ENCODE peak calls at places on chromosomes 12 and 14, in ten cellular contexts. U, T, N, R, K, H, G, F, X and M are unnamed samples.

GRCh38 chr12:56872366-56872765 is 61.8 kb downstream of the SDR9C7 start:
- DNase-seq in U (no peak), T (no peak), N (no peak), R (no peak), K (no peak), H (no peak), G (no peak), F (no peak), X (no peak), M (no peak)

GRCh38 chr14:91177073-91177796 is 63.4 kb downstream of the DGLUCY start:
- DNase-seq in U (peak), T (peak), N (peak), R (peak), K (no peak), H (no peak), G (peak), F (peak), X (peak), M (no peak)

GRCh38 chr14:89858084-89858483 is 96.4 kb downstream of the EFCAB11 start:
- DNase-seq in U (no peak), T (peak), N (no peak), R (no peak), K (no peak), H (no peak), G (no peak), F (no peak), X (peak), M (no peak)

GRCh38 chr14:84162658-84163057 is 1367.3 kb upstream of the FLRT2 start:
- DNase-seq in U (no peak), T (no peak), N (no peak), R (no peak), K (no peak), H (no peak), G (no peak), F (peak), X (no peak), M (no peak)

GRCh38 chr14:70804556-70805162 is 4.7 kb downstream of the MAP3K9 start:
- DNase-seq in U (no peak), T (no peak), N (no peak), R (no peak), K (no peak), H (no peak), G (no peak), F (no peak), X (no peak), M (no peak)

GRCh38 chr14:49768301-49769121 is 558 bp downstream of the KLHDC2 start:
- DNase-seq in U (peak), T (peak), N (peak), R (peak), K (peak), H (peak), G (peak), F (peak), X (peak), M (peak)

GRCh38 chr14:70358631-70359030 is 852 bp downstream of the COX16 start:
- DNase-seq in U (no peak), T (peak), N (no peak), R (no peak), K (no peak), H (no peak), G (no peak), F (no peak), X (peak), M (no peak)

GRCh38 chr14:20515846-20516245 is 10.5 kb downstream of the RNASE10 start:
- DNase-seq in U (no peak), T (peak), N (no peak), R (no peak), K (no peak), H (no peak), G (no peak), F (no peak), X (peak), M (no peak)

GRCh38 chr14:61673305-61673704 is 22.0 kb upstream of the HIF1A start:
- DNase-seq in U (no peak), T (no peak), N (no peak), R (no peak), K (no peak), H (no peak), G (no peak), F (no peak), X (peak), M (no peak)

GRCh38 chr12:13079440-13079906 is 24.0 kb downstream of the GSG1 start:
- DNase-seq in U (no peak), T (no peak), N (no peak), R (no peak), K (no peak), H (no peak), G (no peak), F (peak), X (no peak), M (no peak)

GRCh38 chr12:113239811-113240331 is 18.6 kb downstream of the TPCN1 start:
- DNase-seq in U (no peak), T (no peak), N (no peak), R (no peak), K (no peak), H (peak), G (no peak), F (no peak), X (no peak), M (no peak)

GRCh38 chr12:89391726-89392336 is 39.5 kb upstream of the DUSP6 start:
- DNase-seq in U (no peak), T (no peak), N (no peak), R (no peak), K (no peak), H (no peak), G (no peak), F (no peak), X (no peak), M (no peak)

GRCh38 chr14:90553298-90553920 is 156.6 kb downstream of the CALM1 start:
- DNase-seq in U (no peak), T (no peak), N (no peak), R (no peak), K (no peak), H (no peak), G (no peak), F (no peak), X (no peak), M (no peak)

GRCh38 chr12:68420225-68421008 is 88.3 kb upstream of the MDM1 start:
- DNase-seq in U (peak), T (peak), N (no peak), R (no peak), K (no peak), H (peak), G (no peak), F (no peak), X (no peak), M (no peak)